ENCODE peak calls at places on chromosomes 3 and 15, in six cellular contexts. One of them, this sample, is unnamed.

GRCh38 chr3:130854208-130854864 is 39.5 kb upstream of the ATP2C1 start:
- DNase-seq in heart right ventricle: no peak
- DNase-seq in HCT116: no peak
- DNase-seq in DND-41: no peak
- DNase-seq in AG04450: no peak
- DNase-seq in cardiac muscle cell: no peak
- DNase-seq in this sample: no peak

GRCh38 chr3:189714991-189715961 is 84.1 kb downstream of the TP63 start:
- DNase-seq in heart right ventricle: no peak
- DNase-seq in HCT116: no peak
- DNase-seq in DND-41: no peak
- DNase-seq in AG04450: no peak
- DNase-seq in cardiac muscle cell: no peak
- DNase-seq in this sample: no peak

GRCh38 chr3:122784436-122784835 is 9.2 kb downstream of the HSPBAP1 start:
- DNase-seq in heart right ventricle: no peak
- DNase-seq in HCT116: no peak
- DNase-seq in DND-41: no peak
- DNase-seq in AG04450: no peak
- DNase-seq in cardiac muscle cell: no peak
- DNase-seq in this sample: no peak

GRCh38 chr3:21294768-21295167 is 456.2 kb downstream of the ZNF385D start:
- DNase-seq in heart right ventricle: no peak
- DNase-seq in HCT116: no peak
- DNase-seq in DND-41: no peak
- DNase-seq in AG04450: no peak
- DNase-seq in cardiac muscle cell: no peak
- DNase-seq in this sample: no peak

GRCh38 chr3:54773251-54773650 is 154.6 kb downstream of the LRTM1 start:
- DNase-seq in heart right ventricle: no peak
- DNase-seq in HCT116: no peak
- DNase-seq in DND-41: no peak
- DNase-seq in AG04450: no peak
- DNase-seq in cardiac muscle cell: no peak
- DNase-seq in this sample: no peak

GRCh38 chr15:42034628-42035177 is 13.9 kb upstream of the PLA2G4E start:
- DNase-seq in heart right ventricle: no peak
- DNase-seq in HCT116: no peak
- DNase-seq in DND-41: no peak
- DNase-seq in AG04450: no peak
- DNase-seq in cardiac muscle cell: no peak
- DNase-seq in this sample: no peak

GRCh38 chr15:82850242-82850591 is 40.8 kb downstream of the WHAMM start:
- DNase-seq in heart right ventricle: no peak
- DNase-seq in HCT116: no peak
- DNase-seq in DND-41: no peak
- DNase-seq in AG04450: no peak
- DNase-seq in cardiac muscle cell: no peak
- DNase-seq in this sample: no peak

GRCh38 chr15:37372064-37372463 is 271.7 kb upstream of the MEIS2 start:
- DNase-seq in heart right ventricle: no peak
- DNase-seq in HCT116: no peak
- DNase-seq in DND-41: no peak
- DNase-seq in AG04450: no peak
- DNase-seq in cardiac muscle cell: no peak
- DNase-seq in this sample: no peak

GRCh38 chr3:55885721-55886120 is 398.6 kb upstream of the WNT5A start:
- DNase-seq in heart right ventricle: no peak
- DNase-seq in HCT116: no peak
- DNase-seq in DND-41: no peak
- DNase-seq in AG04450: peak; percentile 34
- DNase-seq in cardiac muscle cell: no peak
- DNase-seq in this sample: no peak

GRCh38 chr3:187237741-187238140 is 40.5 kb downstream of the RTP1 start:
- DNase-seq in heart right ventricle: no peak
- DNase-seq in HCT116: no peak
- DNase-seq in DND-41: no peak
- DNase-seq in AG04450: no peak
- DNase-seq in cardiac muscle cell: no peak
- DNase-seq in this sample: no peak

GRCh38 chr3:172321035-172321434 is 127.2 kb downstream of the GHSR start:
- DNase-seq in heart right ventricle: no peak
- DNase-seq in HCT116: no peak
- DNase-seq in DND-41: no peak
- DNase-seq in AG04450: no peak
- DNase-seq in cardiac muscle cell: no peak
- DNase-seq in this sample: no peak

GRCh38 chr3:49617390-49618013 is 56.6 kb upstream of the APEH start:
- DNase-seq in heart right ventricle: no peak
- DNase-seq in HCT116: no peak
- DNase-seq in DND-41: no peak
- DNase-seq in AG04450: no peak
- DNase-seq in cardiac muscle cell: no peak
- DNase-seq in this sample: no peak

GRCh38 chr3:136545664-136546266 is 206.4 kb downstream of the STAG1 start:
- DNase-seq in heart right ventricle: no peak
- DNase-seq in HCT116: no peak
- DNase-seq in DND-41: no peak
- DNase-seq in AG04450: no peak
- DNase-seq in cardiac muscle cell: no peak
- DNase-seq in this sample: no peak

GRCh38 chr3:183823963-183824362 is 1.4 kb downstream of the MAP6D1 start:
- DNase-seq in heart right ventricle: no peak
- DNase-seq in HCT116: no peak
- DNase-seq in DND-41: no peak
- DNase-seq in AG04450: no peak
- DNase-seq in cardiac muscle cell: no peak
- DNase-seq in this sample: no peak

DNA sequence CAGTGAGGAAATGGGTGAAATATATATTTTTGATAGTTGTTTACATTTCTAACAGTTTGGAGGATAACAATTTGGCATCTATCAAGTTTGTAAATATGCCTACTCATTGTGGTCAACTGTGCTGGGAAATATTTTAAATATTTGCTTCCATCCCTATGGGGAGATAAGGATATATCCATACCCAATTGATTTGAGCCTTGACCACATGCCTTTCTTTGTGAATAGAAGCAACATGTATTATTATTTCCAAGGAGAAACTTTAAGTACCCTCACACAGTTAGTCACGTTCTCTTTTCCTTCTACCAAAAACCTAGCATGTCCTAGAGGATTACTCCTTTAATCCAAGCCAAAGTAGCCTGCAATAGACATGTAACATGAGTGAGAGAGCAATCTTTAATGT is 245.4 kb upstream of the CBLB start:
- DNase-seq in heart right ventricle: no peak
- DNase-seq in HCT116: no peak
- DNase-seq in DND-41: no peak
- DNase-seq in AG04450: no peak
- DNase-seq in cardiac muscle cell: no peak
- DNase-seq in this sample: no peak
- H3K27ac ChIP-seq in heart right ventricle: no peak overlapping the region
- H3K27ac ChIP-seq in HCT116: no peak overlapping the region
- H3K27ac ChIP-seq in DND-41: no peak overlapping the region
- H3K27ac ChIP-seq in AG04450: no peak overlapping the region
- H3K27ac ChIP-seq in cardiac muscle cell: no peak overlapping the region
- H3K27ac ChIP-seq in this sample: no peak overlapping the region

GRCh38 chr3:141499965-141500364 is 13.1 kb downstream of the RASA2 start:
- DNase-seq in heart right ventricle: no peak
- DNase-seq in HCT116: no peak
- DNase-seq in DND-41: no peak
- DNase-seq in AG04450: no peak
- DNase-seq in cardiac muscle cell: no peak
- DNase-seq in this sample: no peak
- H3K27ac ChIP-seq in heart right ventricle: no peak overlapping the region
- H3K27ac ChIP-seq in HCT116: no peak overlapping the region
- H3K27ac ChIP-seq in DND-41: peak overlapping the region; percentile 83
- H3K27ac ChIP-seq in AG04450: no peak overlapping the region
- H3K27ac ChIP-seq in cardiac muscle cell: no peak overlapping the region
- H3K27ac ChIP-seq in this sample: no peak overlapping the region

GRCh38 chr3:57971975-57972374 is 36.2 kb upstream of the FLNB start:
- DNase-seq in heart right ventricle: peak; percentile 56
- DNase-seq in HCT116: no peak
- DNase-seq in DND-41: no peak
- DNase-seq in AG04450: no peak
- DNase-seq in cardiac muscle cell: no peak
- DNase-seq in this sample: peak; percentile 53

GRCh38 chr3:57972421-57973111 is 35.7 kb upstream of the FLNB start:
- DNase-seq in heart right ventricle: no peak
- DNase-seq in HCT116: no peak
- DNase-seq in DND-41: peak; percentile 17
- DNase-seq in AG04450: no peak
- DNase-seq in cardiac muscle cell: no peak
- DNase-seq in this sample: no peak

GRCh38 chr3:57973715-57974477 is 34.3 kb upstream of the FLNB start:
- DNase-seq in heart right ventricle: no peak
- DNase-seq in HCT116: no peak
- DNase-seq in DND-41: no peak
- DNase-seq in AG04450: no peak
- DNase-seq in cardiac muscle cell: no peak
- DNase-seq in this sample: no peak

GRCh38 chr3:57977755-57978715 is 30.2 kb upstream of the FLNB start:
- DNase-seq in heart right ventricle: no peak
- DNase-seq in HCT116: peak; percentile 28
- DNase-seq in DND-41: no peak
- DNase-seq in AG04450: no peak
- DNase-seq in cardiac muscle cell: no peak
- DNase-seq in this sample: no peak

DNA sequence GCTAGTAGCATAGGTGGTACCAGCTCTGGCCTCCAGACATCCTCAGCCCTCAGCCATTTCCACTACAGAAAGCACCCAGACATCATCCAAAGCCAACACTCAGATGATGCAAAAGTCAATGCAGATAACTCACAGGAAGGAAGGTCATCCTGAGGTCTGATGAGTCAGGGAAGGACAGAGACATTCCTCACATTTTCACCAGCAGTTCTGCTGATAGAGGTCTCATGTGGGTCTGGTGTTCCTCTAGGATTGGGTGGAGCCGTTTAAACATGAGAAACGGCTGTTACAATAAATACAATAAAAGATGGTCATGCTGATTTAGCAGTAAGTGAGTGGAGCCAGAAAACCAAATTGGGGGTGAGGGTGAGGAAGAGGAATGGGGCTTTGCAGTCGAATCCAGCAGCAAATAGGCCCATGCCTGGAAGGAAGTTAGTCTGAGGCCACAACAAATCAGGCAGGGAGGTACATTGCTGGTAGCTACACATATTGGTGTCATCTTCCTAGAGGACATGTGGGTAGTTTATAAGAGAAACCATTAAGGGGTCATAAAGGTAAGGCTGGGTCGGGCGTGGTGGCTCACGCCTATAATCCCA is 33.3 kb upstream of the FLNB start:
- DNase-seq in heart right ventricle: no peak
- DNase-seq in HCT116: peak; percentile 83
- DNase-seq in DND-41: no peak
- DNase-seq in AG04450: peak; percentile 87
- DNase-seq in cardiac muscle cell: no peak
- DNase-seq in this sample: peak; percentile 48
- H3K27ac ChIP-seq in heart right ventricle: peak overlapping the region; percentile 35
- H3K27ac ChIP-seq in HCT116: peak overlapping the region; percentile 49
- H3K27ac ChIP-seq in DND-41: no peak overlapping the region
- H3K27ac ChIP-seq in AG04450: peak overlapping the region; percentile 92
- H3K27ac ChIP-seq in cardiac muscle cell: no peak overlapping the region
- H3K27ac ChIP-seq in this sample: peak overlapping the region; percentile 70

GRCh38 chr3:46986782-46987484 is 7.5 kb downstream of the NBEAL2 start:
- DNase-seq in heart right ventricle: no peak
- DNase-seq in HCT116: no peak
- DNase-seq in DND-41: peak; percentile 73
- DNase-seq in AG04450: no peak
- DNase-seq in cardiac muscle cell: peak; percentile 14
- DNase-seq in this sample: no peak

GRCh38 chr3:46989146-46989810 is 9.8 kb downstream of the NBEAL2 start:
- DNase-seq in heart right ventricle: no peak
- DNase-seq in HCT116: no peak
- DNase-seq in DND-41: peak; percentile 35
- DNase-seq in AG04450: no peak
- DNase-seq in cardiac muscle cell: no peak
- DNase-seq in this sample: no peak

GRCh38 chr3:46988616-46989015 is 9.2 kb downstream of the NBEAL2 start:
- DNase-seq in heart right ventricle: no peak
- DNase-seq in HCT116: no peak
- DNase-seq in DND-41: no peak
- DNase-seq in AG04450: no peak
- DNase-seq in cardiac muscle cell: no peak
- DNase-seq in this sample: no peak

GRCh38 chr3:46986055-46986730 is 6.7 kb downstream of the NBEAL2 start:
- DNase-seq in heart right ventricle: no peak
- DNase-seq in HCT116: no peak
- DNase-seq in DND-41: no peak
- DNase-seq in AG04450: no peak
- DNase-seq in cardiac muscle cell: no peak
- DNase-seq in this sample: no peak

DNA sequence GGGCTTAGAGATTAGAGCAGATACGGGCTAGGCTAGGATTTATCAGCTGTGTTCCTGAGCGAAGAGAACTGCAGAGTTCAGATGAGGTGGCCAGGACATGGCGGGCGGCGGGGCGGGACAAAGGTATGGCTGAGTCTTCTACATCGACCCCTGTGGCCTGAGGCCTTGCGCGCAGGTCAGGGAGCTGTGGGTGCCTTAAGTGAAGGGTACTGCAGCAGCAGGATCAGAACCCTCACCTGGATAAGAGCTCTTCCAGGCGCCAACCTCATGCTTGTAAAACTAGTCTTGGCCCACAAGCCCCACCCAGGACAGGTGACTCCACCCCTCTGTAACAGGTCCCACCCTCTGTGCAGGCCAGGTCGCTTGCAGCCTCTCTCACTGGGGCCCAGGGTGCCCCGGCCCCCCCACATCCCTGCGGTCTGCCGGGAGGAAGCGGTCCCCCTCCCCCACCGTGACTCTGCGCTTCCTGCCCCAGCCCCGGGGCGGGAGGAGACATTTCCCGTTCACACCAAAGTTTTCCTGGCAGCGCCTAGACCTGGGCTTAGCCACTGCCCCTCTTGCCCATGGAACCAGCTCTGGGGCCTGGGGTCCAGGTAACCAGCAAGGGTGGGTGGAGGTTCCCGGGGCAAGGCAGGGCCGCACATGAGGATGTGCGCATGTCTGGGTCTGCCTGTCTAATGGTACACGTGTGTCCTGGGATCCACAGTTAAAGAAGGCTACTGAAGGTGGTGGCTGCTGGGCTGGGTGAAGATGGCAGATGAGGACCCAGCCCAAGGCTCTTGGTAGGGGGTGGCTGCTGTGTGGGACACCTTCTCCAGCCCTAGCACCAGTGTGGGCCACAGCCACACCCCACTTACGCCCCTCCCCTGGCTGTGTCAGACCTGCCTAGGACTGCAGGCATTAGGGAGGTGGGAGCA is 8.3 kb downstream of the NBEAL2 start:
- DNase-seq in heart right ventricle: peak; percentile 71
- DNase-seq in HCT116: no peak
- DNase-seq in DND-41: peak; percentile 95
- DNase-seq in AG04450: no peak
- DNase-seq in cardiac muscle cell: no peak
- DNase-seq in this sample: peak; percentile 82
- H3K27ac ChIP-seq in heart right ventricle: peak overlapping the region; percentile 83
- H3K27ac ChIP-seq in HCT116: no peak overlapping the region
- H3K27ac ChIP-seq in DND-41: peak overlapping the region; percentile 94
- H3K27ac ChIP-seq in AG04450: no peak overlapping the region
- H3K27ac ChIP-seq in cardiac muscle cell: no peak overlapping the region
- H3K27ac ChIP-seq in this sample: peak overlapping the region; percentile 92

This sample was measured in heart left ventricle.